ENCODE peak calls at places on chromosomes 7 and 10, in four cellular contexts. H is neural progenitor cell, J is fibroblast of lung, E is K562. B is an unnamed sample.

GRCh38 chr7:83413831-83414230 is 235.1 kb downstream of the SEMA3E start:
- DNase-seq in H (no peak), J (peak; percentile 14), E (no peak), B (no peak)

GRCh38 chr7:158828343-158829020 is 827 bp downstream of the ESYT2 start:
- DNase-seq in H (peak; percentile 72), J (peak; percentile 30), E (peak; percentile 67), B (no peak)

GRCh38 chr10:69634759-69635425 is 4.8 kb downstream of the FAM241B start:
- DNase-seq in H (no peak), J (no peak), E (no peak), B (no peak)

GRCh38 chr10:1726861-1727260 is 10.5 kb downstream of the ADARB2 start:
- DNase-seq in H (no peak), J (no peak), E (no peak), B (no peak)

GRCh38 chr7:90250601-90251303 is 5.8 kb downstream of the CFAP69 start:
- DNase-seq in H (no peak), J (peak; percentile 60), E (no peak), B (no peak)

GRCh38 chr7:37921340-37921805 is 933 bp downstream of the EPDR1 start:
- DNase-seq in H (peak; percentile 68), J (peak; percentile 56), E (peak; percentile 64), B (no peak)

GRCh38 chr7:25967278-25968204 is 184.5 kb upstream of the NFE2L3 start:
- DNase-seq in H (no peak), J (no peak), E (no peak), B (no peak)

GRCh38 chr10:13505040-13505680 is 23.7 kb downstream of the BEND7 start:
- DNase-seq in H (no peak), J (no peak), E (no peak), B (no peak)

GRCh38 chr7:40199076-40199802 is 64.4 kb downstream of the SUGCT start:
- DNase-seq in H (peak; percentile 11), J (peak; percentile 72), E (peak; percentile 8), B (no peak)

GRCh38 chr7:4841007-4841784 is 20.6 kb downstream of the PAPOLB start:
- DNase-seq in H (no peak), J (no peak), E (no peak), B (no peak)

GRCh38 chr10:17001297-17001744 is 128.3 kb downstream of the CUBN start:
- DNase-seq in H (no peak), J (peak; percentile 50), E (no peak), B (no peak)

GRCh38 chr10:22652988-22653431 is 61.4 kb downstream of the PIP4K2A start:
- DNase-seq in H (no peak), J (no peak), E (no peak), B (no peak)

GRCh38 chr7:3112499-3113134 is 69.0 kb upstream of the CARD11 start:
- DNase-seq in H (peak; percentile 42), J (no peak), E (no peak), B (no peak)

GRCh38 chr10:131215776-131216175 is 95.7 kb downstream of the TCERG1L start:
- DNase-seq in H (no peak), J (no peak), E (no peak), B (no peak)

GRCh38 chr10:234708-235406 is 99.6 kb downstream of the ZMYND11 start:
- DNase-seq in H (no peak), J (peak; percentile 9), E (no peak), B (no peak)

GRCh38 chr10:15775513-15775912 is 55.8 kb upstream of the ITGA8 start:
- DNase-seq in H (no peak), J (peak; percentile 89), E (no peak), B (no peak)

GRCh38 chr10:122199070-122199469 is 72.0 kb upstream of the BTBD16 start:
- DNase-seq in H (no peak), J (no peak), E (no peak), B (no peak)

GRCh38 chr7:108455833-108456677 is at the start of gene NRCAM:
- DNase-seq in H (peak; percentile 95), J (peak; percentile 68), E (peak; percentile 60), B (no peak)

GRCh38 chr7:47478017-47478344 is 103.9 kb downstream of the TNS3 start:
- DNase-seq in H (no peak), J (peak; percentile 47), E (no peak), B (no peak)

GRCh38 chr10:34999532-34999931 is 90.6 kb downstream of the CUL2 start:
- DNase-seq in H (no peak), J (no peak), E (no peak), B (no peak)

GRCh38 chr7:92691578-92691977 is 101.4 kb upstream of the FAM133B start:
- DNase-seq in H (peak; percentile 48), J (peak; percentile 60), E (peak; percentile 35), B (no peak)

GRCh38 chr7:99730262-99730810 is 4.7 kb downstream of the CYP3A7 start:
- DNase-seq in H (no peak), J (no peak), E (no peak), B (no peak)

GRCh38 chr7:36047254-36047653 is 105.8 kb upstream of the EEPD1 start:
- DNase-seq in H (no peak), J (peak; percentile 15), E (no peak), B (no peak)

GRCh38 chr10:12321641-12322040 is 27.7 kb upstream of the CAMK1D start:
- DNase-seq in H (no peak), J (no peak), E (no peak), B (no peak)

GRCh38 chr7:17907014-17907413 is 33.3 kb downstream of the SNX13 start:
- DNase-seq in H (no peak), J (peak; percentile 11), E (no peak), B (no peak)

GRCh38 chr7:99357701-99358490 is 16.6 kb upstream of the ARPC1B start:
- DNase-seq in H (no peak), J (no peak), E (no peak), B (no peak)

GRCh38 chr10:113957013-113957412 is 86.7 kb upstream of the ADRB1 start:
- DNase-seq in H (no peak), J (peak; percentile 87), E (no peak), B (no peak)

GRCh38 chr10:33311640-33312039 is 22.8 kb downstream of the NRP1 start:
- DNase-seq in H (no peak), J (no peak), E (no peak), B (no peak)

DNA sequence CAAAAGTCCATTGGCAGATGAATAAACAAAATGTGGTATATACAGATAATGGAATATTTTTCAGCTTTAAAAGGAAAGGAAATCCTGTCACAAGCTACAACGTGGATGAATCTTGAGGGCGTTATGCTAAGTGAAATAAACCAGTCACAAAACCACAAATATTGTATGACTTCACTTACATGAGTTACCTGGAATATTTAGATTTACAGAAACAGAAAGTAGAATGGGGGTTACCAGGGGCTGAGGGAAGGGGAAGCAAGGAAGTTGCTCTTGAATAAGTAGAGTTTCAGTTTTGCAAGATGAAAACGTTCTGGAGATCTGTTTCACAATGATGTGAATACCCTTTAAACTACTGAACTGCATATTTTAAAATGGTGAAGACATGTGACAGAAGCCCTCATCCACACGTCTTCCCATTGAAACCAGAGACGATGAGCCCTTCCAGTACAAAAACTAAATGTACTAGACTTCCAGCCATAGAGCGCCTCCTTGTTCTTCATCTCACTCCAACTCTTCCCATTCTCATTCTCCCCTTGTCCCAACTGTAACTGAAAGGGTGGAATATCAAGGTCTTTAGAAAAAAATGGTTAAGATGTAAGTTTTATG is 62.4 kb downstream of the MICU1 start:
- DNase-seq in H (no peak), J (no peak), E (no peak), B (no peak)
- H3K9ac ChIP-seq in H (no peak overlapping the region), J (no peak overlapping the region), E (no peak overlapping the region), B (no peak overlapping the region)

GRCh38 chr7:86643478-86644281 is at the start of gene GRM3:
- DNase-seq in H (peak; percentile 96), J (peak; percentile 0), E (peak; percentile 7), B (no peak)
- H3K4me3 ChIP-seq in H (peak within 1 kb of the TSS; percentile 79), J (no peak within 1 kb of the TSS), E (no peak within 1 kb of the TSS), B (no peak within 1 kb of the TSS)

GRCh38 chr7:98163269-98163668 is 48.0 kb upstream of the BHLHA15 start:
- DNase-seq in H (no peak), J (no peak), E (no peak), B (no peak)
- H3K9ac ChIP-seq in H (no peak overlapping the region), J (no peak overlapping the region), E (no peak overlapping the region), B (peak overlapping the region; percentile 78)

GRCh38 chr7:101402835-101403234 is 40.2 kb downstream of the COL26A1 start:
- DNase-seq in H (no peak), J (no peak), E (no peak), B (no peak)
- H3K4me3 ChIP-seq in H (no peak overlapping the region), J (no peak overlapping the region), E (no peak overlapping the region), B (no peak overlapping the region)

DNA sequence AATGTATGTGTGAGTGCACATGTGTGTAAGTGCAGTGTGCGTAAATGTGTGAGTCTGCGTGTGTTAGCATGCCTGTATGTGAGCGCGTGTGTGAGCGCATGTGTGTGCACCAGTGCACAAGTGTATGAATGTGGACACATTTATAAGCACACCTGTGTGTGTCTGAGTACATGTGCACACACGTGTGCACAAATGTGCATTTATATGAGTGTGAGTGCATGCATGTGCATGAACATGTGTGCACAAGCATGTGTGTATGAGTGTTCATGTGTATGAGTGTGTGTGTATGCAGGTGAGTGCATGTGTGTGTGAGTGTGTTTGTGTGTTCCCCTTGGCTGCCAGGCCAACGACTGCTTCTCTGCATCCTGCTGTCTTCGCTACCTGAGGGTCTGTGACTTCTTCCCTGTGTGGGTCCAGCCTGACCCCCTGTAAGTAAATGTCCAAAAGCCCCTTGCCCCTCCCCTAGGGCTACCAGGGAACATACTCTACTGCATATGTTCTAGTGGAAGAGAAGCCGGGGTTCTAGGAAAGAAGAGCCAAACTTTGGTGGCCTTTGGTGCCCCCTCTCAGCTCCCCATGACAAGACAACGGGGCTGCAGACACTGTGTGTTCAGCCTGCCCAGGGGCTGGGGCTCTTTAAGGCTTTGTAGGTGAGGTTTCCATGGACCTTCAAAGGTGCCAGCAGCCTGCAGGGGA is 17.0 kb downstream of the GOLGA7B start:
- DNase-seq in H (peak; percentile 22), J (no peak), E (no peak), B (no peak)
- H3K9ac ChIP-seq in H (no peak overlapping the region), J (no peak overlapping the region), E (no peak overlapping the region), B (no peak overlapping the region)

GRCh38 chr7:44920119-44920518 is 34.8 kb upstream of the PURB start:
- DNase-seq in H (no peak), J (no peak), E (no peak), B (no peak)
- H3K4me3 ChIP-seq in H (no peak overlapping the region), J (no peak overlapping the region), E (no peak overlapping the region), B (no peak overlapping the region)

GRCh38 chr7:50554923-50555322 is 10.3 kb downstream of the DDC start:
- DNase-seq in H (no peak), J (no peak), E (no peak), B (no peak)
- H3K9ac ChIP-seq in H (no peak overlapping the region), J (no peak overlapping the region), E (no peak overlapping the region), B (no peak overlapping the region)

DNA sequence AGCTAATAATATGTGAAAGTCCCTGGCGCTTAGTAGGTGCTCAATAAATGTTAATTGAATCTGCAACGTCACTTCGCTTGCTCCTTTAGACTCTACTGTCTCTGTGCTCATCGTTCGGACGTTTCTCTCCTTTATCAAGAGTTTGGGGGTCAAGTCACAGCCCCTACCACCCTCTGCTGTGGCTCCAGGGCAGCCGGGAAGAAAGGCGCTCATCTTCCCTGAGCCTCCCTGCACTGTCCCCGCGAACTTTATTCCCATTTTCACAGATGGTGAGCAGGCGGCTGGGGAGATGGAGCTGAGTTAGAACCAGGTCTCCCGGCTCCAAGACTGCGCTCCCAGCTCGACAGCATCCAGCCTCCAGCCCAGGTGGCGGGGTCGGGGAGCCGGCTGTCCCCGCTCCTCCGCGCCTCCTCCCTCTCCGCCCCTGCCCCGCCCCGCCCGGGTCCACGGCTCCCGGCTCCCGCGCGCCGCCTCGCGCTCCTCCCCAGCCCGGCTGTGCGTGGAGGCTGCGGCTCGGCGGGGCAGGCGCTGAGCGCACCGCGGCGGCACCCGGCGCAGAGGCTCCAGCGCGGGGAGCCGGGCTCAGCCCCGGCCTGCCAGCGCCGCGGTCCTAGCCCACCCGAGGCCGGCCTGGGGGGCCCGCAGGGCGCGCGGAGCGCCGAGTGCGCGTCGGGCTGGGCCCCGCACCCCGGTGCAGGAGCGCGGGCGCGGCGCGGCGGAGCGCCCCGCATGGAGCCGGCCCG is at the start of gene CLEC2L:
- DNase-seq in H (peak; percentile 73), J (no peak), E (peak; percentile 35), B (no peak)
- H3K4me3 ChIP-seq in H (peak within 1 kb of the TSS; percentile 53), J (no peak within 1 kb of the TSS), E (no peak within 1 kb of the TSS), B (peak within 1 kb of the TSS; percentile 13)

B was measured in keratinocyte.